ENCODE peak calls at places on chromosomes 12 and 14, in seven cellular contexts. G, D, R, A, L, S and V are unnamed samples. For H3K27me3, the result is how much of the 10 kb centered on the place peaks cover.

GRCh38 chr12:127280393-127281275 is 986.3 kb upstream of the TMEM132C start:
- DNase-seq in G (no peak), D (no peak), R (peak), A (no peak), L (peak), S (peak), V (peak)

GRCh38 chr12:80316141-80316700 is 127.8 kb upstream of the PTPRQ start:
- DNase-seq in G (no peak), D (no peak), R (no peak), A (no peak), L (no peak), S (no peak), V (no peak)

GRCh38 chr12:1918081-1918874 is at the start of gene CACNA2D4:
- DNase-seq in G (peak), D (no peak), R (peak), A (no peak), L (no peak), S (no peak), V (no peak)

GRCh38 chr12:64387201-64387816 is 3.2 kb downstream of the C12orf56 start:
- DNase-seq in G (no peak), D (no peak), R (no peak), A (no peak), L (no peak), S (no peak), V (no peak)

GRCh38 chr14:64507376-64508156 is 3.0 kb downstream of the ZBTB1 start:
- DNase-seq in G (no peak), D (no peak), R (no peak), A (peak), L (peak), S (no peak), V (no peak)

GRCh38 chr12:123533672-123534643 is at the start of gene RILPL1:
- DNase-seq in G (peak), D (peak), R (peak), A (peak), L (peak), S (peak), V (peak)

GRCh38 chr12:11862794-11863193 is 207.9 kb upstream of the BCL2L14 start:
- DNase-seq in G (no peak), D (peak), R (no peak), A (peak), L (peak), S (no peak), V (no peak)

GRCh38 chr14:100898935-100899840 is 4.3 kb downstream of the RTL1 start:
- DNase-seq in G (peak), D (no peak), R (no peak), A (no peak), L (no peak), S (no peak), V (no peak)

GRCh38 chr12:32309811-32310755 is 89.3 kb upstream of the FGD4 start:
- DNase-seq in G (peak), D (no peak), R (no peak), A (peak), L (no peak), S (no peak), V (no peak)

GRCh38 chr12:63805704-63806672 is 26.3 kb downstream of the RXYLT1 start:
- DNase-seq in G (no peak), D (no peak), R (no peak), A (no peak), L (no peak), S (no peak), V (peak)

GRCh38 chr12:7716391-7716790 is 5.2 kb downstream of the DPPA3 start:
- DNase-seq in G (no peak), D (no peak), R (no peak), A (no peak), L (no peak), S (no peak), V (no peak)

GRCh38 chr12:113889076-113889475 is 77.0 kb downstream of the RBM19 start:
- DNase-seq in G (no peak), D (no peak), R (no peak), A (peak), L (peak), S (no peak), V (no peak)

GRCh38 chr12:98409543-98409942 is 105.8 kb upstream of the TMPO start:
- DNase-seq in G (no peak), D (no peak), R (no peak), A (no peak), L (no peak), S (no peak), V (no peak)
- H3K27me3 ChIP-seq in G (under half), D (under half), R (under half), A (under half), L (under half), S (under half), V (under half)

GRCh38 chr14:36655054-36655381 is 6.6 kb upstream of the PAX9 start:
- DNase-seq in G (no peak), D (no peak), R (no peak), A (no peak), L (no peak), S (no peak), V (no peak)
- H3K27me3 ChIP-seq in G (under half), D (half or more), R (under half), A (half or more), L (half or more), S (half or more), V (half or more)

DNA sequence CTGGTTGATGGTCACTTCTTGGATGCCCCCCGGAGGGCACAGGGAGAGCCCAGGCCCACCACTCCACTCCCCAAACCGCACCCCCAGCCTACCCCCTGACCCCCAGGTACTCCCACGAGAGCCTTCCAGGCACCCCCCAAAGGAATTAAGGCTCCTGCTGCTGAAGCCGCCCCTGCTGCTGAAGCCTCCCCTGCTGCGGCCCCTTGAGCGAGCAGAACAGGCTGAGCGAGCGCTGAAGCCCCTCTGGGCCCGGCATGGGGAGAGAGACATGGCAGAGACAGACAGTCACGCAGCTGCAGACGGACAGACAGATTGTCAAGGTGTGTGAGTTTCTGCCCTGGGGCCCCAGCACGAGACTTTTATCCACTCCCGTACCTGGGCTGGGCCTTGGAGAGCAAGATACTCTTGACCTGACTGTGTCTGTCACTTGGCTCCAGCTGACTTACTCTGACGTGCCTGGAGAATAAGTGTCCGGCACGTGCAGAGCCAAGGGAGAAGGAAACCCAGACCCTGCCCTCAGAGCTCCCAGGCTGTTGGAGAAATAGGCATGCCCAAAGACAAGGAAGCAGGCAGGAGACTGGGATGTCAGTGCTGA is at the start of gene KRT78:
- DNase-seq in G (no peak), D (no peak), R (peak), A (no peak), L (no peak), S (no peak), V (no peak)
- H3K27me3 ChIP-seq in G (under half), D (under half), R (under half), A (half or more), L (under half), S (under half), V (under half)

DNA sequence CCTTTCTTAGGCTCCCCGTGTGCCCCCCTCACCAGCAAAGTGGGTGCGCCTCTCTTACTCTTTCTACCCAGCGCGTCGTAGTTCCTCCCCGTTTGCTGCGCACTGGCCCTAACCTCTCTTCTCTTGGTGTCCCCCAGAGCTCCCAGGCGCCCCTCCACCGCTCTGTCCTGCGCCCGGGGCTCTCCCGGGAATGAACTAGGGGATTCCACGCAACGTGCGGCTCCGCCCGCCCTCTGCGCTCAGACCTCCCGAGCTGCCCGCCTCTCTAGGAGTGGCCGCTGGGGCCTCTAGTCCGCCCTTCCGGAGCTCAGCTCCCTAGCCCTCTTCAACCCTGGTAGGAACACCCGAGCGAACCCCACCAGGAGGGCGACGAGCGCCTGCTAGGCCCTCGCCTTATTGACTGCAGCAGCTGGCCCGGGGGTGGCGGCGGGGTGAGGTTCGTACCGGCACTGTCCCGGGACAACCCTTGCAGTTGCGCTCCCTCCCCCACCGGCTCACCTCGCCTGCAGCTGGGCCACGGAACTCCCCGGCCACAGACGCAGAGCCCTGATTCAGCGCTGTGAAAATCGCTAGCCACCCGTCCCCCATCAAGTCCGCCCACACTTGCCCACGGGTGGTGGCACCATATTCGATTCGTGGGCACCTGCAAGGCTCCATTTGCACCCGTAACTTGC is 1.3 kb downstream of the TMEM233 start:
- DNase-seq in G (peak), D (peak), R (no peak), A (no peak), L (no peak), S (no peak), V (no peak)
- H3K27me3 ChIP-seq in G (under half), D (half or more), R (under half), A (under half), L (under half), S (under half), V (half or more)

GRCh38 chr12:52254180-52254964 is 20.1 kb upstream of the KRT86 start:
- DNase-seq in G (no peak), D (no peak), R (no peak), A (no peak), L (no peak), S (no peak), V (no peak)
- H3K27me3 ChIP-seq in G (under half), D (half or more), R (under half), A (under half), L (under half), S (under half), V (half or more)

DNA sequence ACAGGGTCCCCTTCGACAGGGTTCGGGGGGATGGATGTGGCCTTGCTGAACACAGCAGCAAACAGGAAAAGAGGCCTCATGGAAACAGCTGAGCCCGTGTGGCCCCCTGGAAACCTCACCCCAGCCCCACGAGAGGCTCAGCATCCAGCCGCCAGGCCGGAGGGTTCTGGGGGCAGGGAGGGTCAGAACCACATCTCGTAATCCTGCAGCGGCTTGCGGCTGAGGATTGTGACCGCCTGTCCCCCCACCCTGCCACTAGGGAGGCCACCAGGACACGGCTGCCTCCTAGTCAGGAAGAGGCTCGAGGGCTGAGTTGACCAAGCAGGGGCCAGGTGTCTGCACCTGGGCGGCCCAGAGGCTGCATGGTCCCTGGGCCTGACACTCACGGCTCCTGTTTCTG is 20.5 kb downstream of the LRCOL1 start:
- DNase-seq in G (no peak), D (no peak), R (no peak), A (no peak), L (no peak), S (no peak), V (no peak)
- H3K27me3 ChIP-seq in G (under half), D (under half), R (under half), A (under half), L (under half), S (under half), V (under half)

GRCh38 chr14:71287567-71287966 is 380.3 kb downstream of the PCNX1 start:
- DNase-seq in G (no peak), D (no peak), R (no peak), A (no peak), L (no peak), S (no peak), V (no peak)
- H3K27me3 ChIP-seq in G (under half), D (under half), R (under half), A (under half), L (under half), S (under half), V (under half)

DNA sequence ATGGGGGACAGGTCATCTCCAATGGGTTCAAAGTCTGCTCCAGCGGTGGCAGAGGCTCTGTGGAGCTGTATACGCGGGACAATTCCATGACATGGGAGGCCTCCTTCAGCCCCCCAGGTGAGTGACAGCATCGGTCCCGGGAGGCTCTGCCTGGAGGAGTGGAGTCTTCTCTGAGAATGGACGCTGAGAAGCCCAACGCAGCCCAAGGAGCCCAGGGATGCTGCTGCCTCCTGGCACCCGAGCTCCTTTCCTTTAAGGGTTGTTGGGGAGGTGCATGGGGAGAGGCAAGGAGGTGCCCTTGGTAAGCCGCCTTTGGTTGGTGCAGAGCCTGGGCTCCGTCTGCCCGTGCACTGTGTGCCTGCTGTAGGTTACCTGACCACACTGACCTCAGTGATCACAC is 28.2 kb downstream of the ADGRD1 start:
- DNase-seq in G (no peak), D (no peak), R (no peak), A (no peak), L (no peak), S (no peak), V (no peak)
- H3K27me3 ChIP-seq in G (under half), D (under half), R (under half), A (under half), L (under half), S (under half), V (under half)

GRCh38 chr14:76772300-76773187 is 11.3 kb downstream of the VASH1 start:
- DNase-seq in G (no peak), D (peak), R (peak), A (peak), L (peak), S (no peak), V (peak)
- H3K27me3 ChIP-seq in G (under half), D (under half), R (under half), A (under half), L (under half), S (under half), V (under half)